ENCODE peak calls at places on chromosomes 5 and 9, in nine cellular contexts. S is left colon; B is CD4-positive, CD25-positive, alpha-beta regulatory T cell; X is RWPE2; L is psoas muscle; O is activated naive CD8-positive, alpha-beta T cell treated with anti-CD3 and anti-CD28 coated beads, Interleukin-2, amount 50 U/mL, for 24 hours; R is GM23338; E is T-cell; M is Right ventricle myocardium inferior. C is an unnamed sample.

GRCh38 chr5:65103674-65104035 is 334.9 kb downstream of the CWC27 start:
- ATAC-seq in O (no peak), R (no peak), X (no peak), E (no peak), S (no peak), L (no peak), M (no peak), B (no peak), C (no peak)

GRCh38 chr5:181052526-181052927 is 12.5 kb downstream of the BTNL9 start:
- ATAC-seq in O (no peak), L (no peak), E (no peak), M (no peak), B (no peak), R (peak; percentile 28), S (peak; percentile 27), X (peak; percentile 13), C (no peak)

GRCh38 chr5:131413605-131414559 is 150.0 kb downstream of the CDC42SE2 start:
- ATAC-seq in R (no peak), B (peak; percentile 61), M (no peak), X (no peak), S (no peak), E (peak; percentile 72), L (no peak), O (peak; percentile 75), C (peak; percentile 87)

GRCh38 chr5:6728011-6728794 is 15.0 kb downstream of the TENT4A start:
- ATAC-seq in B (no peak), R (peak; percentile 70), E (no peak), M (no peak), S (no peak), L (no peak), O (peak; percentile 57), X (no peak), C (peak; percentile 70)

GRCh38 chr5:173029499-173029921 is 26.6 kb upstream of the CREBRF start:
- ATAC-seq in R (no peak), E (peak; percentile 66), O (no peak), S (peak; percentile 81), B (no peak), X (no peak), M (peak; percentile 71), L (peak; percentile 33), C (no peak)

GRCh38 chr5:38404667-38405276 is 146.4 kb downstream of the EGFLAM start:
- ATAC-seq in B (no peak), S (no peak), X (peak; percentile 40), O (no peak), M (no peak), L (no peak), R (peak; percentile 98), E (no peak), C (no peak)

GRCh38 chr5:85717203-85717563 is 900.6 kb upstream of the COX7C start:
- ATAC-seq in S (no peak), X (no peak), L (no peak), M (no peak), R (no peak), O (no peak), E (no peak), B (no peak), C (no peak)

GRCh38 chr5:150023136-150023535 is 22.6 kb downstream of the HMGXB3 start:
- ATAC-seq in O (no peak), M (no peak), S (no peak), E (no peak), B (no peak), R (no peak), L (no peak), X (no peak), C (no peak)

GRCh38 chr5:77847129-77847460 is 71.0 kb upstream of the TBCA start:
- ATAC-seq in R (no peak), E (no peak), M (no peak), S (no peak), B (no peak), X (no peak), L (no peak), O (no peak), C (no peak)

GRCh38 chr5:20615888-20616563 is 628.0 kb upstream of the CDH18 start:
- ATAC-seq in O (no peak), L (no peak), R (peak; percentile 71), B (no peak), M (no peak), S (no peak), E (no peak), X (no peak), C (no peak)

GRCh38 chr5:122180863-122181519 is 51.6 kb downstream of the ZNF474 start:
- ATAC-seq in L (no peak), R (no peak), M (no peak), X (peak; percentile 61), E (no peak), B (no peak), O (peak; percentile 90), S (no peak), C (peak; percentile 80)

GRCh38 chr9:27600254-27600653 is 27.0 kb upstream of the C9orf72 start:
- ATAC-seq in O (no peak), B (no peak), R (peak; percentile 63), X (no peak), S (peak; percentile 22), M (peak; percentile 54), E (no peak), L (no peak), C (no peak)

GRCh38 chr9:77851862-77852602 is 179.6 kb downstream of the GNAQ start:
- ATAC-seq in M (no peak), E (no peak), S (no peak), R (no peak), O (no peak), L (no peak), B (no peak), X (no peak), C (peak; percentile 46)

GRCh38 chr5:68277427-68277826 is 61.9 kb downstream of the PIK3R1 start:
- ATAC-seq in B (no peak), O (no peak), R (no peak), M (no peak), L (peak; percentile 68), X (peak; percentile 99), E (no peak), S (peak; percentile 79), C (no peak)

GRCh38 chr5:168578506-168579205 is 512 bp downstream of the PANK3 start:
- ATAC-seq in R (peak; percentile 8), M (no peak), L (peak; percentile 43), X (peak; percentile 0), S (peak; percentile 30), E (no peak), O (no peak), B (no peak), C (no peak)

GRCh38 chr9:109010676-109011655 is 2.3 kb downstream of the CTNNAL1 start:
- ATAC-seq in X (no peak), L (no peak), R (no peak), O (peak; percentile 33), B (peak; percentile 53), M (no peak), E (no peak), S (no peak), C (peak; percentile 68)

GRCh38 chr9:95130484-95130883 is 187.0 kb downstream of the FANCC start:
- ATAC-seq in E (no peak), S (no peak), X (no peak), O (no peak), R (peak; percentile 40), B (no peak), L (no peak), M (no peak), C (no peak)

GRCh38 chr5:158765407-158765806 is 334.3 kb downstream of the EBF1 start:
- ATAC-seq in O (no peak), L (no peak), R (no peak), B (no peak), E (no peak), M (no peak), S (no peak), X (no peak), C (no peak)

GRCh38 chr5:89437450-89438435 is 554.8 kb upstream of the MEF2C start:
- ATAC-seq in X (no peak), S (no peak), R (no peak), O (no peak), L (peak; percentile 91), E (no peak), M (no peak), B (no peak), C (no peak)

GRCh38 chr5:64632251-64632650 is 58.1 kb upstream of the SHISAL2B start:
- ATAC-seq in R (no peak), E (no peak), M (no peak), B (no peak), L (no peak), X (no peak), S (no peak), O (no peak), C (no peak)

GRCh38 chr9:93422987-93423386 is 28.5 kb upstream of the FAM120A start:
- ATAC-seq in O (no peak), B (no peak), L (no peak), S (peak; percentile 80), E (no peak), R (no peak), M (no peak), X (no peak), C (no peak)

GRCh38 chr5:115507682-115508081 is 36.9 kb downstream of the FEM1C start:
- ATAC-seq in X (no peak), S (no peak), E (no peak), B (no peak), O (no peak), R (no peak), M (no peak), L (no peak), C (no peak)

GRCh38 chr9:14677396-14677795 is 15.8 kb downstream of the ZDHHC21 start:
- ATAC-seq in M (no peak), X (no peak), S (no peak), B (no peak), L (no peak), O (no peak), R (no peak), E (no peak), C (no peak)

GRCh38 chr5:154881986-154882385 is 23.6 kb downstream of the CNOT8 start:
- ATAC-seq in R (no peak), S (no peak), E (no peak), X (no peak), O (no peak), M (no peak), B (no peak), L (peak; percentile 50), C (no peak)

GRCh38 chr9:83588256-83588655 is 34.7 kb upstream of the IDNK start:
- ATAC-seq in L (no peak), O (peak; percentile 78), B (no peak), E (no peak), X (no peak), R (no peak), S (no peak), M (no peak), C (peak; percentile 68)

C was measured in activated T-helper 17 cell treated with anti-CD3 and anti-CD28 coated beads, Interleukin-2, amount 50 U/mL, for 72 hours.